ENCODE peak calls at places on chromosomes 7 and 10, in six cellular contexts. A is lower lobe of right lung, X is testis, Y is brain microvascular endothelial cell, F is esophagus squamous epithelium, O is left ventricle myocardium inferior. T is an unnamed sample.

GRCh38 chr7:37310322-37311080 is 138.2 kb downstream of the ELMO1 start:
- DNase-seq in A (no peak), X (no peak), Y (no peak), F (no peak), O (no peak), T (no peak)

GRCh38 chr10:129968937-129969527 is 5.0 kb upstream of the EBF3 start:
- DNase-seq in A (peak; percentile 51), X (peak; percentile 73), Y (peak; percentile 19), F (no peak), O (no peak), T (no peak)

GRCh38 chr10:100470367-100470766 is 7.6 kb downstream of the WNT8B start:
- DNase-seq in A (no peak), X (no peak), Y (no peak), F (no peak), O (no peak), T (no peak)

GRCh38 chr7:80324032-80324431 is 187.8 kb downstream of the GNAT3 start:
- DNase-seq in A (no peak), X (no peak), Y (peak; percentile 77), F (no peak), O (no peak), T (no peak)

GRCh38 chr7:129874722-129875121 is 78.0 kb downstream of the UBE2H start:
- DNase-seq in A (no peak), X (no peak), Y (no peak), F (no peak), O (no peak), T (no peak)

GRCh38 chr10:126041804-126042231 is 145.5 kb downstream of the FANK1 start:
- DNase-seq in A (peak; percentile 91), X (peak; percentile 72), Y (peak; percentile 90), F (peak; percentile 68), O (peak; percentile 80), T (no peak)

GRCh38 chr10:133079836-133080682 is 7.7 kb upstream of the ADGRA1 start:
- DNase-seq in A (no peak), X (peak; percentile 28), Y (no peak), F (no peak), O (no peak), T (no peak)

GRCh38 chr10:11832042-11832441 is 8.9 kb downstream of the PROSER2 start:
- DNase-seq in A (no peak), X (no peak), Y (no peak), F (no peak), O (no peak), T (no peak)

GRCh38 chr7:141663081-141663510 is 38.9 kb downstream of the DENND11 start:
- DNase-seq in A (no peak), X (no peak), Y (no peak), F (no peak), O (no peak), T (no peak)

DNA sequence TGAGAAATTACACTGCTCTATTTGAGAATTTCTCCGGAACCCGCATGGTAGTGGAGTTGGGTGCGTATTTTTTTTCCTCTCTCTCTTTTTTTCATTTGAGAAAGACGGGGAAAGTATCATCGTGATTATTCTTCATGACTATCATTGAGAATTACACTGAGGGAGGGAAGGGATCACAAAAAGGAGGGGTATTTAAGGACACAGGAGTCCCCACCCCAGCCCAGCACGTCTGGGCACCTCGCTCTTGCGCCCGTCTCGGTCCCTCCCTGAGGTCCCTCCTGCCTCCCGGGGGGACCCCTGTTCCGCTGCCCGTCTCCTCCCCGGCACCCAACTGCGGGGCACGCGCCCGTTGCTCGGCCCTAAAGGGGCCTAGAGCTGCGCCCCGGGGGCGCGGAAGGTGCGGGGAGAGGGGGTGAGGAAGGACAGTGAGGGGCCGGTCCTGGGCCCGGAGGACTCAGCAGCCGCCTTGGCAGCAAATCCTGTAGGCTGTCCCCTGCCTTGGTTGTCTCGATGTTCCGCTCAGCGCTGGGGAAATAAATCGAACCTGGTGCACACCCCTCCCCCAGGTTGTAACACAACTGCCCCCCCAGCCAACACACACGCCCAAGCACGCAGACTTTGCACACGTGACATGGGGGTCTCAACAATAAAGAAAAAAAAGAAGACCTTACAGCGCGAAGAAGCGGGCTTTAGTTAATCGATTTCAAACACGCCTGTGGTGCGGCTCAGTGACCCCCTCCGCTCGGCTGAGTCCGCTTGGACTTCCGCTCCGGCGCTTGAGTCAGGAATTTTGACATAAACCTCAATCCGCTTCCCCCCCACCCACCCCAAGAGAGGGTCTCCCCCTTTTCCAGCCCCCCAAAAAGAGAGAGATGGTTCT is 18.6 kb upstream of the GATA3 start:
- DNase-seq in A (no peak), X (no peak), Y (no peak), F (no peak), O (no peak), T (no peak)
- H3K27me3 ChIP-seq in A (peaks cover 98% of the 10 kb centered on the region), X (peaks cover 12% of the 10 kb centered on the region), Y (peaks cover 70% of the 10 kb centered on the region), F (peaks cover 48% of the 10 kb centered on the region), O (peaks cover 100% of the 10 kb centered on the region), T (peaks cover 71% of the 10 kb centered on the region)

GRCh38 chr7:116546916-116547315 is 22.1 kb downstream of the CAV1 start:
- DNase-seq in A (no peak), X (no peak), Y (no peak), F (no peak), O (no peak), T (no peak)
- H3K4me3 ChIP-seq in A (no peak overlapping the region), X (no peak overlapping the region), Y (no peak overlapping the region), F (no peak overlapping the region), O (no peak overlapping the region), T (no peak overlapping the region)

DNA sequence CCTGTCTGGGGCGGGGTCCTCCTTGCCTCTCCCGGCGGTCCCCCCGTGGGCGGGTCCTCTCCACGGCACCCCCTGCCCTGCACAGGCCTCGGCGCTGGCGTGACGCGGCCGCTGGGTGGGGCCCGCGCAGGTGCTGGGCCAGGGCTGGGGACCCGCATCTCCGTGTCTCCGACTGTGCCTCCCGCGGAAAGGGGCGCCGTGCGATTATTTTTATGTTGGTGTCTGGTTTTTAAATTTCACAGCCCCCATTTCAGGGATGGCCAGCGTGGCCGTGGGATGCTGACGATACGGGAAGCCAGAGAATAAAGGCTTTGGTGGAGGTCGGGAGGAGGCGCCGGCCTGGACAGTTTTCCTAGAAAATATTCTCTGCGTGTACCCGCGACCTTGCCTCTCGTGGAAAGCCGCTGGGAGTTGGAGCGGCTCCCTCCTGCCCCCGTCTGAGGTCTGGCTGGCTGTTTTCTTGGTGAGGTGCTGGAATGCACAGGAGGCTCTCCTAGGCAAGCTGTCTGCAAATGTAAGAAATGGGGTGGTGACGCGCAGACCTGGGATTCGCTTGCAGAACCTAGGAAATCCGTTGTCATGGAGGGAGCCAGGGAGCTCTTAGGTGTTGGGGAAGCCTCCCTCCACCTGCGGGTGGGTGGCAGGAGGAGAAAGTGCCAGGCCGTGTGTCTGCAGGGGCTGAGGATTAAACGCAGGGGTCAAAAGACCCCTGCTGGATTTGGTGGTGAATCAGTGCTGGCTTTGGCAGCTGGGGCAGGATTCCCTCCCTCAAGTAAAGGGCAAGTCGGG is 28.7 kb upstream of the JAKMIP3 start:
- DNase-seq in A (no peak), X (no peak), Y (no peak), F (no peak), O (peak; percentile 34), T (no peak)
- H3K27me3 ChIP-seq in A (peaks cover 81% of the 10 kb centered on the region), X (no peaks in the 10 kb centered on the region), Y (peaks cover 40% of the 10 kb centered on the region), F (no peaks in the 10 kb centered on the region), O (peaks cover 68% of the 10 kb centered on the region), T (peaks cover 23% of the 10 kb centered on the region)

DNA sequence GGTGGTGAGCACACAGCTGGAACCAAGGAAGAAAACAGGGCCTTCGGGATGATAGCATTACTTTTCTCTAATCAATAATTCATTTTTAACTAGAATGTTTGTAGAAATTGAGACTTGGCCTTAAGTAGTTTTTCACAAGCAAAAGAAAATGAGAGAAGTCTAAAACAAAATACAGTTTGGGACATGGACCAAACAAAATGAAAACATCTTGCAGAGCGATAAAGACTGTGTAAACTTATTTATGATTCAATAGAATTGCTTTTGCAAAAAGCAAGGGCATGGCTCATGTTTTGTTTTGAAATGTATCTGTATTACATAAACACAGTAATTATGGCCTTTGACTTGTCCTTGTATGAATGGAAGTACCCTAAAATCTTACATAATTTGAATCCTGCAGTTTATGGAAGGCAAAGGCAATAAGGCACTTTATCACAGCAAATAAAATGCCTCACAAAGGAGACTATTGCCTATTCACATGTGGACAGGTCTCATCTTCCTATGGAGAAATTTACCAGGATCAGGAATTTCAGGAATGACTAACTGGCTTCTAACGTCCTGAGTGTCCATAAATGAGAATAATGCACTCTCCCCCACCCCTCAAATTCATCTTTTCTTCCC is 295.2 kb downstream of the PTEN start:
- DNase-seq in A (no peak), X (no peak), Y (no peak), F (no peak), O (no peak), T (no peak)
- H3K4me3 ChIP-seq in A (no peak overlapping the region), X (no peak overlapping the region), Y (no peak overlapping the region), F (no peak overlapping the region), O (no peak overlapping the region), T (no peak overlapping the region)

GRCh38 chr7:22771194-22771593 is 44.2 kb downstream of the IL6 start:
- DNase-seq in A (no peak), X (no peak), Y (no peak), F (no peak), O (no peak), T (no peak)
- H3K27me3 ChIP-seq in A (no peaks in the 10 kb centered on the region), X (no peaks in the 10 kb centered on the region), Y (no peaks in the 10 kb centered on the region), F (no peaks in the 10 kb centered on the region), O (no peaks in the 10 kb centered on the region), T (no peaks in the 10 kb centered on the region)